ENCODE peak calls at places on chromosome 17, in eight cellular contexts. L is lower lobe of right lung; Z is AG09309; Q is iPS-NIHi11; F is EH; U is SW480; N is stimulated activated CD8-positive, alpha-beta memory T cell treated with anti-CD3 and anti-CD28 coated beads, Interleukin-7, amount 100 ng/mL, for 48 hours; B is left kidney. H is an unnamed sample.

GRCh38 chr17:40560592-40561293 is 4.5 kb downstream of the CCR7 start:
- DNase-seq in L (no peak), Z (no peak), Q (no peak), F (no peak), U (peak; percentile 75), N (no peak), B (peak; percentile 70), H (peak; percentile 49)

GRCh38 chr17:42979511-42980273 is at the start of gene PTGES3L:
- DNase-seq in L (peak; percentile 54), Z (no peak), Q (peak; percentile 84), F (peak; percentile 88), U (peak; percentile 82), N (no peak), B (peak; percentile 78), H (peak; percentile 71)

GRCh38 chr17:31058958-31059357 is 35.8 kb upstream of the NF1 start:
- DNase-seq in L (no peak), Z (no peak), Q (no peak), F (no peak), U (no peak), N (no peak), B (no peak), H (no peak)

GRCh38 chr17:78706271-78706915 is 75.7 kb downstream of the CYTH1 start:
- DNase-seq in L (no peak), Z (no peak), Q (peak; percentile 14), F (no peak), U (no peak), N (no peak), B (no peak), H (peak; percentile 44)

GRCh38 chr17:15999974-16000827 is 577 bp downstream of the TTC19 start:
- DNase-seq in L (no peak), Z (no peak), Q (peak; percentile 86), F (peak; percentile 52), U (peak; percentile 38), N (no peak), B (peak; percentile 81), H (no peak)

GRCh38 chr17:40915199-40915661 is 22.2 kb downstream of the KRT23 start:
- DNase-seq in L (no peak), Z (peak; percentile 89), Q (no peak), F (peak; percentile 96), U (peak; percentile 96), N (no peak), B (no peak), H (no peak)

GRCh38 chr17:80328620-80329380 is 68.1 kb downstream of the RNF213 start:
- DNase-seq in L (no peak), Z (no peak), Q (no peak), F (no peak), U (no peak), N (no peak), B (peak; percentile 33), H (no peak)

GRCh38 chr17:42311240-42312034 is 23.1 kb downstream of the STAT5A start:
- DNase-seq in L (peak; percentile 93), Z (peak; percentile 63), Q (no peak), F (peak; percentile 91), U (no peak), N (no peak), B (peak; percentile 97), H (no peak)

GRCh38 chr17:61177351-61177750 is 222.3 kb upstream of the TBX2 start:
- DNase-seq in L (no peak), Z (no peak), Q (no peak), F (no peak), U (no peak), N (no peak), B (no peak), H (no peak)

GRCh38 chr17:27382025-27382424 is 74.2 kb upstream of the KSR1 start:
- DNase-seq in L (no peak), Z (no peak), Q (no peak), F (no peak), U (no peak), N (no peak), B (no peak), H (no peak)

GRCh38 chr17:9244066-9245052 is 223.0 kb downstream of the NTN1 start:
- DNase-seq in L (no peak), Z (peak; percentile 85), Q (no peak), F (peak; percentile 73), U (no peak), N (no peak), B (no peak), H (no peak)

GRCh38 chr17:59001158-59001814 is 105.4 kb downstream of the TRIM37 start:
- DNase-seq in L (peak; percentile 67), Z (no peak), Q (no peak), F (peak; percentile 85), U (no peak), N (peak; percentile 47), B (peak; percentile 78), H (peak; percentile 28)

GRCh38 chr17:11300201-11300600 is 59.2 kb downstream of the SHISA6 start:
- DNase-seq in L (no peak), Z (no peak), Q (no peak), F (no peak), U (no peak), N (no peak), B (no peak), H (no peak)

GRCh38 chr17:58501451-58501850 is 13.0 kb downstream of the MTMR4 start:
- DNase-seq in L (no peak), Z (no peak), Q (no peak), F (no peak), U (no peak), N (no peak), B (no peak), H (no peak)